ENCODE peak calls at places on chromosome 17, in eight cellular contexts. U is testis; P is transverse colon; Z is brain microvascular endothelial cell; W is hepatocyte; G is CD4-positive, CD25-positive, alpha-beta regulatory T cell; A is HCT116; T is fibroblast of lung. E is an unnamed sample.

GRCh38 chr17:66985838-66986237 is 21.3 kb downstream of the CACNG4 start:
- DNase-seq in U (no peak), P (no peak), Z (no peak), W (no peak), G (no peak), A (no peak), T (no peak), E (no peak)

GRCh38 chr17:68455756-68456528 is 1.4 kb downstream of the WIPI1 start:
- DNase-seq in U (no peak), P (peak; percentile 46), Z (peak; percentile 64), W (peak; percentile 45), G (no peak), A (no peak), T (peak; percentile 74), E (no peak)

GRCh38 chr17:51948128-51948527 is 210.4 kb downstream of the CA10 start:
- DNase-seq in U (no peak), P (peak; percentile 8), Z (no peak), W (no peak), G (no peak), A (no peak), T (no peak), E (no peak)

GRCh38 chr17:20085283-20085875 is 76.2 kb downstream of the SPECC1 start:
- DNase-seq in U (peak; percentile 17), P (no peak), Z (no peak), W (no peak), G (no peak), A (no peak), T (peak; percentile 85), E (peak; percentile 64)

GRCh38 chr17:71110326-71110725 is 941.0 kb downstream of the KCNJ2 start:
- DNase-seq in U (no peak), P (no peak), Z (no peak), W (no peak), G (no peak), A (peak; percentile 12), T (no peak), E (no peak)

GRCh38 chr17:77881545-77881944 is 77.0 kb upstream of the TNRC6C start:
- DNase-seq in U (peak; percentile 69), P (peak; percentile 79), Z (peak; percentile 85), W (peak; percentile 46), G (peak; percentile 90), A (no peak), T (peak; percentile 83), E (no peak)

GRCh38 chr17:75724016-75725003 is 3.1 kb downstream of the ITGB4 start:
- DNase-seq in U (no peak), P (peak; percentile 30), Z (no peak), W (no peak), G (no peak), A (no peak), T (no peak), E (no peak)

GRCh38 chr17:69757794-69758430 is 317.1 kb upstream of the KCNJ16 start:
- DNase-seq in U (no peak), P (no peak), Z (peak; percentile 47), W (no peak), G (no peak), A (no peak), T (peak; percentile 89), E (peak; percentile 86)

GRCh38 chr17:81840826-81841778 is 6.3 kb upstream of the PPP1R27 start:
- DNase-seq in U (no peak), P (no peak), Z (no peak), W (no peak), G (no peak), A (no peak), T (no peak), E (no peak)

GRCh38 chr17:3693829-3694231 is 2.1 kb downstream of the P2RX5 start:
- DNase-seq in U (no peak), P (peak; percentile 27), Z (no peak), W (no peak), G (peak; percentile 24), A (no peak), T (no peak), E (no peak)

GRCh38 chr17:1313270-1314005 is 34.0 kb downstream of the TRARG1 start:
- DNase-seq in U (no peak), P (no peak), Z (no peak), W (no peak), G (peak; percentile 29), A (no peak), T (no peak), E (no peak)

DNA sequence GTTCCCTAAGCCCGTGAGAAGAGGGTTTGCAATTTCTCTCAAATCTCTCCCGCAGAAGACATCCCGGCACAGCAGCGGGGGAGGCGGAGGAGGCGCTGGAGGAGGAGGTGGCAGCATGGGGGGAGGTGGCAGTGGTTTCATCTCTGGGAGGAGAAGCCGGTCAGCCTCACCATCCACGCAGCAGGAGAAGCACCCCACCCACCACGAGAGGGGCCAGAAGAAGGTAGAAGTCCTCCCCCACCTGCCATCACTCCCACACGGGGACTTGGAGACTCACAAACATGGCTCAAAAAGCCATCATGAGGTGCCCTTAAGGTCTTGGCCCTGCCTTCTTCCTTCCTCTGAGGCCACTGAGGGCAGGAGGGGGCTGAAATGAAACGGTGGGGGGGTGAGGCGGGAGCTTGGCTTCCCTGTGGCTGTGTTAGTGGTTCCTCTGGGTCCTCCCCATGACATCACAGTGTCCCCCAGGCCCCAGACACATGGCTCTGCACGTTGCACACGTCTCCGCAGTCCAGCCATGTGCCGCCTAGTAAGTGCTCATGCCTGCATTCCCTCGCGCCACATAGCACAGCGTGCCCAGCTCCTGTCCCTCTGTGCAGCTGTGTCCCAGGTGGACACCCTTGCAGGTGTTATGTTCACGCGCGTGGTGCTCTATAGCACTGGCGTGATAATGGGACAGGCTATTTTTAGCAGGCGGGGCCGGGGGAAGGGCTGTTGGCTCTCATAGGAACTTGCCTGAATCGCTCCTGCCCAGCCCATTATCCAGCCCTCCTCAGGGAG is 6.9 kb downstream of the MLLT6 start:
- DNase-seq in U (no peak), P (no peak), Z (no peak), W (no peak), G (no peak), A (no peak), T (no peak), E (no peak)
- H3K27ac ChIP-seq in U (no peak overlapping the region), P (no peak overlapping the region), Z (no peak overlapping the region), W (no peak overlapping the region), G (no peak overlapping the region), A (no peak overlapping the region), T (no peak overlapping the region), E (no peak overlapping the region)

DNA sequence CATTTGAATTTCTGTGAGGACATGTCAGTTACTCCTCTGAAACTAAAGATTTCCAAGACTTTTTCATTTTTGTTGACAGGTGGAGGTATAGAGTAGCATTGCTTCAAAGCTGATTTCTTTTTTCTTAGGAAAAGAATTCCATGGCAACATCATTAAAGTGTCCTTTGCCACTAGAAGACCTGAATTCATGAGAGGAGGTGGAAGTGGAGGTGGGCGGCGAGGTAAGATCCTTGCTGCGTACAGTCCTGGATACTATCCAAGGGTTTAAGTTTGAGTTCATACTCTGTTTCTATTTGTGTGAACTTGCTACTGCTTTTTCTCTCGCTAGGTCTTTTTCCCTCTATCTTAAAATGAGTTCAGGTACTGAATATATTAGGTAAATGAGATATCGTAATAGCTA is 26.5 kb downstream of the HEATR9 start:
- DNase-seq in U (no peak), P (no peak), Z (no peak), W (no peak), G (no peak), A (no peak), T (no peak), E (no peak)
- H3K4me3 ChIP-seq in U (no peak overlapping the region), P (no peak overlapping the region), Z (no peak overlapping the region), W (no peak overlapping the region), G (no peak overlapping the region), A (no peak overlapping the region), T (no peak overlapping the region), E (no peak overlapping the region)

GRCh38 chr17:80529904-80530292 is 14.7 kb upstream of the RPTOR start:
- DNase-seq in U (no peak), P (no peak), Z (no peak), W (no peak), G (no peak), A (no peak), T (peak; percentile 26), E (no peak)
- H3K36me3 ChIP-seq in U (no peaks in the 10 kb centered on the region), P (no peaks in the 10 kb centered on the region), Z (no peaks in the 10 kb centered on the region), W (no peaks in the 10 kb centered on the region), G (no peaks in the 10 kb centered on the region), A (no peaks in the 10 kb centered on the region), T (no peaks in the 10 kb centered on the region), E (no peaks in the 10 kb centered on the region)

GRCh38 chr17:80145076-80146075 is 1.6 kb downstream of the EIF4A3 start:
- DNase-seq in U (peak; percentile 11), P (no peak), Z (no peak), W (no peak), G (peak; percentile 62), A (no peak), T (no peak), E (no peak)
- H3K27ac ChIP-seq in U (peak overlapping the region; percentile 88), P (peak overlapping the region; percentile 97), Z (no peak overlapping the region), W (no peak overlapping the region), G (no peak overlapping the region), A (peak overlapping the region; percentile 93), T (peak overlapping the region; percentile 96), E (peak overlapping the region; percentile 81)

GRCh38 chr17:28718317-28718672 is 627 bp upstream of the RAB34 start:
- DNase-seq in U (no peak), P (no peak), Z (no peak), W (no peak), G (no peak), A (no peak), T (no peak), E (peak; percentile 67)
- H3K4me3 ChIP-seq in U (peak overlapping the region; percentile 67), P (peak overlapping the region; percentile 56), Z (peak overlapping the region; percentile 85), W (peak overlapping the region; percentile 27), G (no peak overlapping the region), A (peak overlapping the region; percentile 98), T (peak overlapping the region; percentile 62), E (peak overlapping the region; percentile 50)

E was measured in cardiac muscle cell.